ENCODE peak calls at places on chromosomes 3 and 15, in ten cellular contexts. One of them, this sample, is unnamed.

GRCh38 chr15:61186905-61187865 is 41.9 kb downstream of the RORA start:
- DNase-seq in choroid plexus epithelial cell: no peak
- DNase-seq in heart right ventricle: peak; percentile 39
- DNase-seq in tibial artery: peak; percentile 32
- DNase-seq in pancreas: no peak
- DNase-seq in DND-41: no peak
- DNase-seq in GM23338: no peak
- DNase-seq in MM.1S: no peak
- DNase-seq in left lung: no peak
- DNase-seq in HFF-Myc: no peak
- DNase-seq in this sample: peak; percentile 89

GRCh38 chr3:114850913-114851312 is 296.2 kb downstream of the ZBTB20 start:
- DNase-seq in choroid plexus epithelial cell: peak; percentile 12
- DNase-seq in heart right ventricle: no peak
- DNase-seq in tibial artery: no peak
- DNase-seq in pancreas: no peak
- DNase-seq in DND-41: no peak
- DNase-seq in GM23338: no peak
- DNase-seq in MM.1S: no peak
- DNase-seq in left lung: no peak
- DNase-seq in HFF-Myc: no peak
- DNase-seq in this sample: no peak

GRCh38 chr15:41286665-41287333 is 45.6 kb downstream of the OIP5 start:
- DNase-seq in choroid plexus epithelial cell: peak; percentile 15
- DNase-seq in heart right ventricle: no peak
- DNase-seq in tibial artery: no peak
- DNase-seq in pancreas: no peak
- DNase-seq in DND-41: no peak
- DNase-seq in GM23338: no peak
- DNase-seq in MM.1S: no peak
- DNase-seq in left lung: no peak
- DNase-seq in HFF-Myc: no peak
- DNase-seq in this sample: no peak

GRCh38 chr15:78282324-78282723 is 17.1 kb downstream of the SKIC8 start:
- DNase-seq in choroid plexus epithelial cell: no peak
- DNase-seq in heart right ventricle: no peak
- DNase-seq in tibial artery: no peak
- DNase-seq in pancreas: no peak
- DNase-seq in DND-41: no peak
- DNase-seq in GM23338: no peak
- DNase-seq in MM.1S: no peak
- DNase-seq in left lung: no peak
- DNase-seq in HFF-Myc: peak; percentile 63
- DNase-seq in this sample: no peak

GRCh38 chr15:33860749-33861148 is 107.5 kb upstream of the CHRM5 start:
- DNase-seq in choroid plexus epithelial cell: peak; percentile 69
- DNase-seq in heart right ventricle: no peak
- DNase-seq in tibial artery: no peak
- DNase-seq in pancreas: no peak
- DNase-seq in DND-41: no peak
- DNase-seq in GM23338: no peak
- DNase-seq in MM.1S: no peak
- DNase-seq in left lung: no peak
- DNase-seq in HFF-Myc: peak; percentile 9
- DNase-seq in this sample: no peak

GRCh38 chr3:14142567-14143270 is 17.9 kb downstream of the TMEM43 start:
- DNase-seq in choroid plexus epithelial cell: no peak
- DNase-seq in heart right ventricle: no peak
- DNase-seq in tibial artery: no peak
- DNase-seq in pancreas: no peak
- DNase-seq in DND-41: no peak
- DNase-seq in GM23338: no peak
- DNase-seq in MM.1S: no peak
- DNase-seq in left lung: no peak
- DNase-seq in HFF-Myc: no peak
- DNase-seq in this sample: no peak

GRCh38 chr3:188760408-188760807 is 411.4 kb upstream of the TPRG1 start:
- DNase-seq in choroid plexus epithelial cell: peak; percentile 52
- DNase-seq in heart right ventricle: no peak
- DNase-seq in tibial artery: no peak
- DNase-seq in pancreas: no peak
- DNase-seq in DND-41: no peak
- DNase-seq in GM23338: no peak
- DNase-seq in MM.1S: no peak
- DNase-seq in left lung: no peak
- DNase-seq in HFF-Myc: no peak
- DNase-seq in this sample: no peak

GRCh38 chr3:74651885-74652284 is 37.4 kb upstream of the CNTN3 start:
- DNase-seq in choroid plexus epithelial cell: no peak
- DNase-seq in heart right ventricle: no peak
- DNase-seq in tibial artery: no peak
- DNase-seq in pancreas: no peak
- DNase-seq in DND-41: no peak
- DNase-seq in GM23338: no peak
- DNase-seq in MM.1S: no peak
- DNase-seq in left lung: no peak
- DNase-seq in HFF-Myc: no peak
- DNase-seq in this sample: no peak

GRCh38 chr3:133414021-133414392 is 14.2 kb downstream of the BFSP2 start:
- DNase-seq in choroid plexus epithelial cell: no peak
- DNase-seq in heart right ventricle: no peak
- DNase-seq in tibial artery: no peak
- DNase-seq in pancreas: no peak
- DNase-seq in DND-41: no peak
- DNase-seq in GM23338: no peak
- DNase-seq in MM.1S: no peak
- DNase-seq in left lung: no peak
- DNase-seq in HFF-Myc: no peak
- DNase-seq in this sample: no peak

GRCh38 chr3:129621626-129622417 is 15.3 kb upstream of the PLXND1 start:
- DNase-seq in choroid plexus epithelial cell: no peak
- DNase-seq in heart right ventricle: peak; percentile 54
- DNase-seq in tibial artery: peak; percentile 16
- DNase-seq in pancreas: no peak
- DNase-seq in DND-41: no peak
- DNase-seq in GM23338: no peak
- DNase-seq in MM.1S: no peak
- DNase-seq in left lung: peak; percentile 49
- DNase-seq in HFF-Myc: no peak
- DNase-seq in this sample: no peak

GRCh38 chr3:53711387-53711786 is 134.8 kb downstream of the CHDH start:
- DNase-seq in choroid plexus epithelial cell: no peak
- DNase-seq in heart right ventricle: peak; percentile 49
- DNase-seq in tibial artery: no peak
- DNase-seq in pancreas: no peak
- DNase-seq in DND-41: no peak
- DNase-seq in GM23338: no peak
- DNase-seq in MM.1S: no peak
- DNase-seq in left lung: no peak
- DNase-seq in HFF-Myc: no peak
- DNase-seq in this sample: no peak

GRCh38 chr3:136236109-136236508 is 14.0 kb upstream of the PCCB start:
- DNase-seq in choroid plexus epithelial cell: no peak
- DNase-seq in heart right ventricle: no peak
- DNase-seq in tibial artery: no peak
- DNase-seq in pancreas: no peak
- DNase-seq in DND-41: no peak
- DNase-seq in GM23338: peak; percentile 21
- DNase-seq in MM.1S: no peak
- DNase-seq in left lung: no peak
- DNase-seq in HFF-Myc: no peak
- DNase-seq in this sample: no peak

GRCh38 chr15:90132437-90132836 is 30.2 kb upstream of the IDH2 start:
- DNase-seq in choroid plexus epithelial cell: no peak
- DNase-seq in heart right ventricle: no peak
- DNase-seq in tibial artery: no peak
- DNase-seq in pancreas: no peak
- DNase-seq in DND-41: no peak
- DNase-seq in GM23338: no peak
- DNase-seq in MM.1S: no peak
- DNase-seq in left lung: no peak
- DNase-seq in HFF-Myc: no peak
- DNase-seq in this sample: no peak

GRCh38 chr3:55804170-55805095 is 317.3 kb upstream of the WNT5A start:
- DNase-seq in choroid plexus epithelial cell: no peak
- DNase-seq in heart right ventricle: no peak
- DNase-seq in tibial artery: no peak
- DNase-seq in pancreas: peak; percentile 4
- DNase-seq in DND-41: no peak
- DNase-seq in GM23338: peak; percentile 44
- DNase-seq in MM.1S: no peak
- DNase-seq in left lung: no peak
- DNase-seq in HFF-Myc: no peak
- DNase-seq in this sample: no peak

GRCh38 chr3:124903896-124904879 is 17.0 kb upstream of the ITGB5 start:
- DNase-seq in choroid plexus epithelial cell: no peak
- DNase-seq in heart right ventricle: no peak
- DNase-seq in tibial artery: no peak
- DNase-seq in pancreas: no peak
- DNase-seq in DND-41: no peak
- DNase-seq in GM23338: no peak
- DNase-seq in MM.1S: no peak
- DNase-seq in left lung: no peak
- DNase-seq in HFF-Myc: no peak
- DNase-seq in this sample: no peak

GRCh38 chr3:39000008-39000450 is 51.7 kb downstream of the SCN11A start:
- DNase-seq in choroid plexus epithelial cell: peak; percentile 87
- DNase-seq in heart right ventricle: no peak
- DNase-seq in tibial artery: no peak
- DNase-seq in pancreas: no peak
- DNase-seq in DND-41: no peak
- DNase-seq in GM23338: peak; percentile 91
- DNase-seq in MM.1S: peak; percentile 83
- DNase-seq in left lung: no peak
- DNase-seq in HFF-Myc: peak; percentile 59
- DNase-seq in this sample: peak; percentile 59

DNA sequence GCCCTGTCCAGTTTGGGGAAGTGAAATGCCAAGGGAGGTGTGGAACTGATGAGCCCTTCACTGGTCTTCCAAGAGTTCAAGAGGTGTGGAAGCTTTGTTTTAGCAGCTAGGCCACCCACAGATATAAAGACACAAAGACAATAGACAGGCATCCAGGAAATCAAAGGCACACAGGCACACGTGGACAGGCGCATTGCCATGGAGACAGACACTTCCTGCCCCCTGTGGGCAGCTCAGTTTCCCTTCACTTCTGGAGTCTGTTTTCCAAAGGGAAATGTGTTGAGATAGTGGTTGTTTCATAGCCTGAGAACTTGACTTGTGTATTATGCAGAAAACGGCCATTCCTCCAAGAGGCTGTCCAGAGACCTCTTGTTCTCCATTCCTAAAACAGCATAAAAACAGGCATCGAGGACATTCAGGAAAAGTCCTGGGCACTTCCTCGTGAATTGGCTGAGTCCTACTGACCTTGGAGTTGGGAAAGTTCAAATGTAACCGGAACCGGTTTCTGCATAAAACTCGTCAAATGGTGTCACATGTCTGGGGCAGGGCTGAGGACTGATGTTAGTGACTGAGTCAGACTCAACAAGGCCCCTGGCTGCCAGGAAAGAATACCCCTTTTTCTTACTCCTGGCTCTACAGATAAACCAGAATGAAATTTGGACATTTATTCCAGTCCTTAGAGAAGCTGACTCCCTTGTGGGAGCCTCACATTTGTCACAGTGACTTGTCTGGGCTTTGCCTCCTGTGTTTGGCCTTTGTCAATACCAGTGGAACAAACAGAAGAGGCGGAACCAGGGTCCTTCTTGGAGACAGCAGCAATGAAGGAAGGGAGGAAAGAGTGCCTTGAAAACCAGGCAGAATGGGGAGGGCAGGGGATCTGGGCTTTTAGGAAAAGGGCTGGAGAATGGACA is 1.3 kb downstream of the ALPK3 start:
- DNase-seq in choroid plexus epithelial cell: peak; percentile 75
- DNase-seq in heart right ventricle: no peak
- DNase-seq in tibial artery: peak; percentile 70
- DNase-seq in pancreas: peak; percentile 67
- DNase-seq in DND-41: peak; percentile 19
- DNase-seq in GM23338: peak; percentile 82
- DNase-seq in MM.1S: no peak
- DNase-seq in left lung: no peak
- DNase-seq in HFF-Myc: no peak
- DNase-seq in this sample: peak; percentile 33
- TF ChIP-seq CTCF in choroid plexus epithelial cell: peak; percentile 27
- TF ChIP-seq CTCF in heart right ventricle: no peak
- TF ChIP-seq CTCF in tibial artery: no peak
- TF ChIP-seq CTCF in pancreas: no peak
- TF ChIP-seq CTCF in DND-41: no peak
- TF ChIP-seq CTCF in GM23338: no peak
- TF ChIP-seq CTCF in MM.1S: no peak
- TF ChIP-seq CTCF in left lung: no peak
- TF ChIP-seq CTCF in HFF-Myc: no peak
- TF ChIP-seq CTCF in this sample: no peak

GRCh38 chr3:168269019-168269418 is 173.3 kb upstream of the GOLIM4 start:
- DNase-seq in choroid plexus epithelial cell: no peak
- DNase-seq in heart right ventricle: no peak
- DNase-seq in tibial artery: no peak
- DNase-seq in pancreas: no peak
- DNase-seq in DND-41: no peak
- DNase-seq in GM23338: no peak
- DNase-seq in MM.1S: no peak
- DNase-seq in left lung: no peak
- DNase-seq in HFF-Myc: no peak
- DNase-seq in this sample: no peak
- H3K4me3 ChIP-seq in choroid plexus epithelial cell: no peak overlapping the region
- H3K4me3 ChIP-seq in heart right ventricle: no peak overlapping the region
- H3K4me3 ChIP-seq in tibial artery: no peak overlapping the region
- H3K4me3 ChIP-seq in pancreas: no peak overlapping the region
- H3K4me3 ChIP-seq in DND-41: no peak overlapping the region
- H3K4me3 ChIP-seq in GM23338: no peak overlapping the region
- H3K4me3 ChIP-seq in MM.1S: no peak overlapping the region
- H3K4me3 ChIP-seq in left lung: no peak overlapping the region
- H3K4me3 ChIP-seq in HFF-Myc: no peak overlapping the region
- H3K4me3 ChIP-seq in this sample: no peak overlapping the region

DNA sequence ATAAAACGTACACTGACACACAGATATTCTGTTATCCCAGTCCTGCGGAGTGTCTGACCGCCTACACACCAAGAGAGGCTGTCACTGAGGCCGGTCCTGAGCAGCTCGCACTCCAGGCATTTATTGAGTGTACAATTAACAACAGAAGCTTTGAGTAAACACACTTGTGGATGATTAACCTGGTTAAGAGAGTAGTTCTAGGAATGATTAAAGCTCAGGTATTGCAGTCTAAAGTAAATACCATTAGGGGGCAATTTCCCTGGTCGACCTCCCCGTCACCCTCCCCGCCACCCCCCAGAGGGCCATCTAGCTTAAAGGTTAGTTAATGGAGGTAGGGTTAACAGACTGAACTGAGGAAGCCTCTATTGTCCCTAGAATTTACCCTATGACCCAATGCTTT is 1278.5 kb downstream of the NSUN3 start:
- DNase-seq in choroid plexus epithelial cell: no peak
- DNase-seq in heart right ventricle: no peak
- DNase-seq in tibial artery: no peak
- DNase-seq in pancreas: no peak
- DNase-seq in DND-41: no peak
- DNase-seq in GM23338: no peak
- DNase-seq in MM.1S: no peak
- DNase-seq in left lung: no peak
- DNase-seq in HFF-Myc: no peak
- DNase-seq in this sample: no peak
- TF ChIP-seq CTCF in choroid plexus epithelial cell: no peak
- TF ChIP-seq CTCF in heart right ventricle: no peak
- TF ChIP-seq CTCF in tibial artery: no peak
- TF ChIP-seq CTCF in pancreas: no peak
- TF ChIP-seq CTCF in DND-41: no peak
- TF ChIP-seq CTCF in GM23338: no peak
- TF ChIP-seq CTCF in MM.1S: no peak
- TF ChIP-seq CTCF in left lung: no peak
- TF ChIP-seq CTCF in HFF-Myc: no peak
- TF ChIP-seq CTCF in this sample: no peak

GRCh38 chr3:151926956-151927355 is 53.5 kb downstream of the SUCNR1 start:
- DNase-seq in choroid plexus epithelial cell: peak; percentile 79
- DNase-seq in heart right ventricle: no peak
- DNase-seq in tibial artery: no peak
- DNase-seq in pancreas: no peak
- DNase-seq in DND-41: no peak
- DNase-seq in GM23338: no peak
- DNase-seq in MM.1S: no peak
- DNase-seq in left lung: no peak
- DNase-seq in HFF-Myc: peak; percentile 89
- DNase-seq in this sample: no peak
- H3K4me3 ChIP-seq in choroid plexus epithelial cell: no peak overlapping the region
- H3K4me3 ChIP-seq in heart right ventricle: no peak overlapping the region
- H3K4me3 ChIP-seq in tibial artery: no peak overlapping the region
- H3K4me3 ChIP-seq in pancreas: no peak overlapping the region
- H3K4me3 ChIP-seq in DND-41: no peak overlapping the region
- H3K4me3 ChIP-seq in GM23338: no peak overlapping the region
- H3K4me3 ChIP-seq in MM.1S: no peak overlapping the region
- H3K4me3 ChIP-seq in left lung: no peak overlapping the region
- H3K4me3 ChIP-seq in HFF-Myc: no peak overlapping the region
- H3K4me3 ChIP-seq in this sample: no peak overlapping the region